ENCODE peak calls at places on chromosomes 6 and 20, in four cellular contexts. I is activated effector memory CD4-positive, alpha-beta T cell treated with anti-CD3 and anti-CD28 coated beads, Interleukin-2, amount 50 U/mL, for 16 hours; E is activated T-helper 1 cell treated with anti-CD3 and anti-CD28 coated beads, Interleukin-12 subunit alpha, Interleukin-12 subunit beta, Interleukin-2, Interleukin-4 antibody, amounts not matched to agents 30 ng/mL and 10 ng/mL and 1 ng/mL, durations not matched to agents 14 hours and 24 hours and 36 hours; F is endodermal cell. R is an unnamed sample.
A peak's percentile ranks its signal among the peaks of the same experiment; 100 is the strongest.

GRCh38 chr20:1396264-1396663 is 3.4 kb upstream of the FKBP1A start:
- DNase-seq in E (no peak), F (no peak), I (no peak), R (no peak)

GRCh38 chr20:63080811-63081210 is 74.0 kb upstream of the BHLHE23 start:
- DNase-seq in F (no peak), E (no peak), I (peak; percentile 54), R (no peak)

GRCh38 chr6:77397561-77397960 is 65.7 kb downstream of the HTR1B start:
- DNase-seq in I (no peak), E (no peak), F (no peak), R (no peak)

GRCh38 chr6:15280961-15281360 is 35.1 kb downstream of the JARID2 start:
- DNase-seq in E (no peak), F (no peak), I (no peak), R (no peak)

GRCh38 chr6:83590413-83590812 is 78.1 kb downstream of the PRSS35 start:
- DNase-seq in I (no peak), E (no peak), F (no peak), R (no peak)

GRCh38 chr6:68990313-68990712 is 355.2 kb downstream of the ADGRB3 start:
- DNase-seq in E (no peak), F (no peak), I (no peak), R (no peak)

GRCh38 chr6:169955796-169956493 is 204.5 kb downstream of the ERMARD start:
- DNase-seq in F (peak; percentile 45), E (no peak), I (no peak), R (no peak)

GRCh38 chr6:45431314-45432058 is 53.8 kb upstream of the SUPT3H start:
- DNase-seq in F (no peak), E (no peak), I (no peak), R (no peak)

GRCh38 chr20:45138451-45139300 is 14.4 kb upstream of the WFDC12 start:
- DNase-seq in I (peak; percentile 82), F (peak; percentile 96), E (peak; percentile 46), R (peak; percentile 91)

GRCh38 chr6:24140572-24140971 is 14.6 kb downstream of the NRSN1 start:
- DNase-seq in I (no peak), F (no peak), E (no peak), R (no peak)

GRCh38 chr20:60465993-60466682 is 507.9 kb downstream of the CDH26 start:
- DNase-seq in F (peak; percentile 20), E (no peak), I (no peak), R (no peak)

R was measured in stimulated activated effector memory CD8-positive, alpha-beta T cell treated with anti-CD3 and anti-CD28 coated beads, Interleukin-12 subunit alpha, Interleukin-12 subunit beta, amount 100 ng/mL, for 72 hours.